ENCODE peak calls at places on chromosomes 12 and 14, in seven cellular contexts. U is NCI-H345, T is LNCaP clone FGC, V is NCI-H1105 treated with DMSO at 0.1 percent for 48 hours, H is EL, F is RWPE1, L is neural crest cell. D is an unnamed sample.

GRCh38 chr14:34103176-34103575 is 152.3 kb upstream of the EGLN3 start:
- DNase-seq in U (no peak), F (no peak), H (no peak), T (no peak), L (no peak), V (no peak), D (no peak)

GRCh38 chr14:89848165-89848564 is 106.4 kb downstream of the EFCAB11 start:
- DNase-seq in U (no peak), F (no peak), H (peak; percentile 32), L (no peak), V (no peak), T (no peak), D (no peak)

GRCh38 chr12:116157845-116158267 is 119.6 kb downstream of the MED13L start:
- DNase-seq in T (no peak), L (no peak), F (no peak), H (no peak), V (peak; percentile 23), U (peak; percentile 22), D (no peak)

GRCh38 chr12:109542014-109542413 is 31.3 kb downstream of the MMAB start:
- DNase-seq in V (no peak), F (peak; percentile 20), H (peak; percentile 80), U (no peak), L (no peak), T (no peak), D (no peak)

GRCh38 chr14:74955229-74955999 is at the start of gene PGF:
- DNase-seq in U (peak; percentile 79), H (peak; percentile 65), V (peak; percentile 39), L (peak; percentile 51), F (peak; percentile 50), T (no peak), D (peak; percentile 82)

GRCh38 chr14:54778618-54779017 is 124.0 kb downstream of the GCH1 start:
- DNase-seq in F (no peak), L (no peak), U (no peak), T (no peak), V (no peak), H (no peak), D (no peak)

GRCh38 chr12:89947437-89948265 is 239.0 kb upstream of the ATP2B1 start:
- DNase-seq in U (no peak), V (peak; percentile 86), H (peak; percentile 89), L (no peak), T (no peak), F (peak; percentile 82), D (no peak)

GRCh38 chr14:96130854-96131253 is 73.8 kb upstream of the BDKRB2 start:
- DNase-seq in U (no peak), L (no peak), F (peak; percentile 35), T (no peak), V (no peak), H (peak; percentile 28), D (no peak)

GRCh38 chr14:92651106-92651792 is 97.2 kb downstream of the LGMN start:
- DNase-seq in L (no peak), H (no peak), U (no peak), T (no peak), F (no peak), V (no peak), D (no peak)

GRCh38 chr12:23771230-23771949 is 178.1 kb downstream of the SOX5 start:
- DNase-seq in F (no peak), U (no peak), L (peak; percentile 36), H (no peak), T (no peak), V (no peak), D (peak; percentile 85)

GRCh38 chr12:80353254-80353653 is 90.8 kb upstream of the PTPRQ start:
- DNase-seq in U (no peak), T (no peak), V (no peak), F (no peak), H (peak; percentile 25), L (no peak), D (no peak)

GRCh38 chr14:55062517-55063351 is 11.3 kb downstream of the MAPK1IP1L start:
- DNase-seq in H (no peak), V (no peak), L (no peak), T (no peak), U (no peak), F (no peak), D (no peak)

GRCh38 chr12:70427611-70428010 is 61.5 kb downstream of the KCNMB4 start:
- DNase-seq in L (no peak), T (no peak), F (no peak), V (no peak), H (no peak), U (no peak), D (no peak)

GRCh38 chr12:91178139-91178561 is 4.5 kb downstream of the DCN start:
- DNase-seq in F (peak; percentile 10), V (peak; percentile 26), H (peak; percentile 46), L (no peak), T (no peak), U (no peak), D (no peak)

GRCh38 chr12:63802012-63802608 is 22.4 kb downstream of the RXYLT1 start:
- DNase-seq in H (peak; percentile 36), F (peak; percentile 31), V (peak; percentile 70), L (no peak), U (peak; percentile 61), T (no peak), D (no peak)

GRCh38 chr12:2291182-2291832 is 238.5 kb downstream of the CACNA1C start:
- DNase-seq in F (peak; percentile 53), U (peak; percentile 20), H (no peak), V (peak; percentile 55), L (peak; percentile 36), T (peak; percentile 33), D (peak; percentile 61)

GRCh38 chr14:89013698-89014569 is 189.5 kb downstream of the TTC8 start:
- DNase-seq in L (no peak), H (no peak), V (peak; percentile 97), F (no peak), T (no peak), U (peak; percentile 78), D (no peak)

GRCh38 chr14:104556256-104557021 is 23.1 kb upstream of the C14orf180 start:
- DNase-seq in H (no peak), U (peak; percentile 25), V (no peak), L (no peak), F (no peak), T (no peak), D (peak; percentile 48)

GRCh38 chr14:69606258-69606657 is 5.1 kb upstream of the SUSD6 start:
- DNase-seq in H (no peak), V (no peak), U (no peak), F (no peak), L (peak; percentile 44), T (no peak), D (no peak)

GRCh38 chr14:55329999-55330710 is 58.9 kb downstream of the FBXO34 start:
- DNase-seq in T (no peak), H (peak; percentile 25), L (no peak), V (no peak), F (no peak), U (no peak), D (no peak)

GRCh38 chr14:83826838-83827237 is 1703.1 kb upstream of the FLRT2 start:
- DNase-seq in U (no peak), V (no peak), H (peak; percentile 58), F (no peak), L (no peak), T (no peak), D (no peak)

GRCh38 chr12:108772247-108772646 is 40.9 kb upstream of the CORO1C start:
- DNase-seq in T (no peak), F (no peak), V (no peak), U (no peak), L (no peak), H (no peak), D (no peak)

GRCh38 chr12:48788852-48789775 is at the start of gene ADCY6:
- DNase-seq in V (peak; percentile 1), F (peak; percentile 67), H (peak; percentile 63), U (peak; percentile 6), T (peak; percentile 39), L (peak; percentile 78), D (no peak)

GRCh38 chr14:78902010-78902623 is 731.9 kb downstream of the NRXN3 start:
- DNase-seq in V (peak; percentile 33), F (no peak), L (peak; percentile 65), H (peak; percentile 47), U (peak; percentile 19), T (peak; percentile 13), D (no peak)

GRCh38 chr12:46187023-46187422 is 81.8 kb downstream of the SLC38A1 start:
- DNase-seq in F (no peak), V (no peak), H (peak; percentile 31), T (peak; percentile 33), U (no peak), L (no peak), D (no peak)